ENCODE peak calls at places on chromosomes 2 and 18, in four cellular contexts. I is heart left ventricle, Y is adrenal gland, B is foreskin fibroblast. L is an unnamed sample.

GRCh38 chr2:60514886-60515407 is 38.5 kb downstream of the BCL11A start:
- DNase-seq in B (no peak), Y (no peak), I (no peak), L (no peak)

GRCh38 chr2:55919574-55919973 is 4.0 kb downstream of the EFEMP1 start:
- DNase-seq in I (no peak), Y (no peak), B (no peak), L (no peak)

GRCh38 chr2:127321306-127321705 is 27.4 kb upstream of the ERCC3 start:
- DNase-seq in B (no peak), I (no peak), Y (no peak), L (no peak)

GRCh38 chr2:57906152-57906732 is 140.4 kb upstream of the VRK2 start:
- DNase-seq in B (peak), I (no peak), Y (no peak), L (peak)

GRCh38 chr2:68193144-68193543 is 35.5 kb downstream of the PNO1 start:
- DNase-seq in I (no peak), Y (no peak), B (no peak), L (no peak)

GRCh38 chr18:56522826-56523225 is 115.6 kb downstream of the TXNL1 start:
- DNase-seq in I (no peak), Y (no peak), B (peak), L (peak)

GRCh38 chr2:105820691-105821090 is 76.0 kb downstream of the NCK2 start:
- DNase-seq in Y (no peak), I (no peak), B (no peak), L (no peak)

GRCh38 chr18:5466256-5466655 is 77.5 kb downstream of the EPB41L3 start:
- DNase-seq in B (peak), I (no peak), Y (no peak), L (no peak)

GRCh38 chr18:13261658-13262357 is 43.2 kb downstream of the LDLRAD4 start:
- DNase-seq in Y (no peak), I (peak), B (no peak), L (no peak)

GRCh38 chr2:204144487-204144886 is 207.9 kb downstream of the ICOS start:
- DNase-seq in B (no peak), I (no peak), Y (no peak), L (no peak)

GRCh38 chr2:177908182-177908581 is 164.4 kb downstream of the PDE11A start:
- DNase-seq in Y (no peak), I (no peak), B (no peak), L (no peak)

GRCh38 chr18:64981915-64982314 is 768.9 kb upstream of the CDH7 start:
- DNase-seq in B (no peak), I (no peak), Y (no peak), L (no peak)

GRCh38 chr2:203908344-203909185 is 28.0 kb upstream of the ICOS start:
- DNase-seq in I (no peak), B (no peak), Y (no peak), L (no peak)

DNA sequence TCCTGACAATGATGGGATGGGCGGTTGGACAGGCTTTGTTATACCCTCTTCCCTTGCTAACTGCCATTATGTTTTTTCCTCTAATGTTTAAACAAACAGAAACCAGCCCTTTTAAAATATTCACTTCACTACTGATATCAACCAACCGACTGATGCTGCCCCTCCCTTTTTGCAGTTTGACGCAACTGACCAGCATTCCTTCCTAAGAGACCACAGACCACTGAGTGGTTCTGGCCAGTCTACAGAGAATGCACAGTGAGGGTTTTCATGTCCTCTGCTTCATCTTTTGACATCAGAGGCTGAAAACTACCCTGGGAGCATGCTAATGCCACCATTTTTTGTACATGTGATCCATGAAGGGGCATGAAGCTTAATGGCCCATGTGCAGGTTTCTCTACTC is 85.3 kb downstream of the CYP26B1 start:
- DNase-seq in Y (no peak), I (no peak), B (no peak), L (no peak)
- H3K4me3 ChIP-seq in Y (no peak), I (no peak), B (no peak), L (no peak)

GRCh38 chr2:172279214-172279613 is 148.2 kb upstream of the ITGA6 start:
- DNase-seq in Y (no peak), I (no peak), B (no peak), L (no peak)

GRCh38 chr2:172280820-172281454 is 146.4 kb upstream of the ITGA6 start:
- DNase-seq in I (no peak), B (no peak), Y (peak), L (no peak)

GRCh38 chr2:172281648-172282576 is 145.5 kb upstream of the ITGA6 start:
- DNase-seq in B (peak), I (no peak), Y (no peak), L (peak)

GRCh38 chr2:172278642-172279041 is 148.7 kb upstream of the ITGA6 start:
- DNase-seq in I (no peak), B (no peak), Y (no peak), L (no peak)

GRCh38 chr2:172279843-172280242 is 147.5 kb upstream of the ITGA6 start:
- DNase-seq in I (no peak), B (no peak), Y (no peak), L (no peak)
- TF ChIP-seq CTCF in I (no peak), B (no peak), Y (no peak), L (no peak)

DNA sequence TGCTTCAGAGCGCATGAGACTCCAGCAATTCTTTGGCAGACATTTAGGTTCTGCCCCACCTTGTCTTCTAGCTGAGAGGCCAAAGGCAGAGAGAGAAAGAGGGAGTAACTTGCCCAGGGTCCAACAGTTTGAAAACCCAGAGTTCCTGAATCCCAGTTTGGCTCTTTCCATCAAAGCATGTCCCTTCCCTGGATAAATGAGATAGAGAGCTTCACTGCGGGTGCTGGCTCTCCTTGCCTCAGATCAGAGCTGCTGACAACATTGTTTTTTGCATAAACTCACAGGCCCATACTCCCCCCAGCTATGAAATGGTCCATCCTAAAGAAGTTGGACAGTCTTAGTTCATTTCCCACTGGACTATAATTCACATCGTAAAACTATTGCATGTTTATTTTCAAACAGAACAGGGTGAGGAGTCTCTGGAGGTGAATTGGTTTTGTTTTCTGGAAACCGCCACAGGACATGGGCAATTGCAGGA is 25.2 kb upstream of the SLC14A2 start:
- DNase-seq in Y (no peak), B (peak), I (no peak), L (peak)
- H3K4me3 ChIP-seq in Y (no peak), B (peak), I (no peak), L (no peak)

DNA sequence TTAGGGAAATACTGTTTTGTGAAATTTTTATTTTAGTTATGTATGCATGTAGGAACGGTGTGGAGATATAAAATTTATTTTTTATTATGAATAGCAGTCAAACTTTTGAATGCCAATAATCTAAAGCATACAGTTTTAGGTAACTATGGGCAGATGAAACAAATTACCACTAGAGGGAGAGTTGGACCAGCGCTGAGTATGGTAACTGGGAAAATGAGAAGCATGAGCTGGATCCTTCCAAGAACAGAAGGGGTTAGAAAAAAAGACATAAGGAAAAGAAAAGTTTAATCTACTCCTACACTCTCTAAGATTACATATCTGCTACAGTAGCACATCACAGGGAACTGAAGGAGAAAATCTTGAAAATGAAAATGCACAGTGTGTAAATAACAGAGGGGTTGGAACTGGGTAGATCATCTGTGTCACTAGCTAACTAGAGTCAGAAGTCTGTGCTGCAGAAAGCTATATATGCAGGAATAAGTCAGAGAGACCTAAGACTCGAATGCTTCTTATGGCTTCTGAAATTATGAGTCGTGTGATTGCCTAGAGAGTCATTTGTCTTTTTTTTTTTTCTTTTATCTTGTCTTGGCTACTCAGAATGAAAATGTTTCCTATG is 15.6 kb downstream of the REG3G start:
- DNase-seq in I (no peak), B (no peak), Y (no peak), L (no peak)
- TF ChIP-seq CTCF in I (no peak), B (no peak), Y (peak), L (no peak)

DNA sequence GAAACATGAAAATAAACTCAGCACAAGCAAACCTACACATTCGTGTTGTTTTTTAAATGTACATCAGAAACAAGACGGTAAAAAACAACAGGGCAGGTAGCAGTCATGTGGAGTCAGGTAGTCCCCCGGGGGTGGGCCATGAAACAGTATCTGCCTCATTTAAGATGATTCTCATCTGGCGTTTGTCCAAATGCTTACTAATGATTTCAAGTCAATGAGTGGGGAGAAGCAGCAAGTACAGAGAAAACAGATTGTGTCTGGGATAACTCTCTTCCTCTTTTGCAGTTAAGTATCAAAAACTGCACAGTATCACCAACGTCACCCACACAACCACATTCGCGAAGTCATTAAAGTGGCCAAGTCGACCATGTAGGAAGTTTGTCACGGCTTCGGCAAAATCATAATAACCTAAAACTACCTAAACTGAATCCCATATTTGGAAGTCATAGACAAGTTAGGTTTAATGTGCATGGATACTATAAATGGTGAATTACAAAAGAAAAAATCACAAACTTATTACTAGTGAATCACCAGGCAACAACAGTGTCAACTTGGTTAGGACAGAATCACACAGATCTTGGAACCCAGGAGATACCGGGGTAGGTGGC is 1.2 kb downstream of the LAPTM4A start:
- DNase-seq in Y (no peak), B (peak), I (no peak), L (peak)
- H3K4me3 ChIP-seq in Y (peak), B (peak), I (peak), L (peak)